ENCODE peak calls at places on chromosomes 12 and 14, in seven cellular contexts. W is epithelial cell of esophagus, L is foreskin keratinocyte, R is progenitor cell of endocrine pancreas, O is pancreas, X is fibroblast of mammary gland, P is HFF-Myc. U is an unnamed sample.

GRCh38 chr12:43501705-43502104 is 50.3 kb downstream of the ADAMTS20 start:
- DNase-seq in O (no peak), R (no peak), X (peak), L (peak), W (peak), P (peak), U (no peak)

GRCh38 chr12:115709410-115710065 is 568.0 kb downstream of the MED13L start:
- DNase-seq in L (no peak), R (no peak), O (peak), P (no peak), W (no peak), X (peak), U (no peak)

GRCh38 chr14:43041976-43042375 is 1435.3 kb downstream of the LRFN5 start:
- DNase-seq in O (no peak), X (no peak), L (no peak), P (no peak), R (no peak), W (no peak), U (no peak)

GRCh38 chr12:110355080-110355479 is 48.4 kb downstream of the ANAPC7 start:
- DNase-seq in X (no peak), R (no peak), W (peak), L (peak), P (no peak), O (no peak), U (no peak)

GRCh38 chr12:101172316-101172715 is 37.7 kb downstream of the SLC5A8 start:
- DNase-seq in P (no peak), W (peak), X (peak), L (no peak), R (no peak), O (no peak), U (no peak)

GRCh38 chr14:21089271-21089670 is 9.2 kb downstream of the ZNF219 start:
- DNase-seq in R (no peak), L (no peak), O (no peak), X (no peak), W (no peak), P (no peak), U (peak)

GRCh38 chr14:75539562-75540478 is 17.6 kb downstream of the BATF start:
- DNase-seq in X (no peak), P (no peak), O (no peak), R (no peak), W (no peak), L (no peak), U (no peak)

GRCh38 chr12:57435288-57435687 is 704 bp downstream of the INHBC start:
- DNase-seq in P (no peak), L (no peak), O (no peak), R (no peak), W (no peak), X (no peak), U (no peak)

GRCh38 chr12:49637401-49637800 is 14.0 kb downstream of the PRPF40B start:
- DNase-seq in R (no peak), W (no peak), P (no peak), L (no peak), X (no peak), O (no peak), U (no peak)

GRCh38 chr12:100926669-100927248 is 132.2 kb downstream of the ANO4 start:
- DNase-seq in O (peak), X (peak), P (peak), L (peak), W (peak), R (peak), U (no peak)

DNA sequence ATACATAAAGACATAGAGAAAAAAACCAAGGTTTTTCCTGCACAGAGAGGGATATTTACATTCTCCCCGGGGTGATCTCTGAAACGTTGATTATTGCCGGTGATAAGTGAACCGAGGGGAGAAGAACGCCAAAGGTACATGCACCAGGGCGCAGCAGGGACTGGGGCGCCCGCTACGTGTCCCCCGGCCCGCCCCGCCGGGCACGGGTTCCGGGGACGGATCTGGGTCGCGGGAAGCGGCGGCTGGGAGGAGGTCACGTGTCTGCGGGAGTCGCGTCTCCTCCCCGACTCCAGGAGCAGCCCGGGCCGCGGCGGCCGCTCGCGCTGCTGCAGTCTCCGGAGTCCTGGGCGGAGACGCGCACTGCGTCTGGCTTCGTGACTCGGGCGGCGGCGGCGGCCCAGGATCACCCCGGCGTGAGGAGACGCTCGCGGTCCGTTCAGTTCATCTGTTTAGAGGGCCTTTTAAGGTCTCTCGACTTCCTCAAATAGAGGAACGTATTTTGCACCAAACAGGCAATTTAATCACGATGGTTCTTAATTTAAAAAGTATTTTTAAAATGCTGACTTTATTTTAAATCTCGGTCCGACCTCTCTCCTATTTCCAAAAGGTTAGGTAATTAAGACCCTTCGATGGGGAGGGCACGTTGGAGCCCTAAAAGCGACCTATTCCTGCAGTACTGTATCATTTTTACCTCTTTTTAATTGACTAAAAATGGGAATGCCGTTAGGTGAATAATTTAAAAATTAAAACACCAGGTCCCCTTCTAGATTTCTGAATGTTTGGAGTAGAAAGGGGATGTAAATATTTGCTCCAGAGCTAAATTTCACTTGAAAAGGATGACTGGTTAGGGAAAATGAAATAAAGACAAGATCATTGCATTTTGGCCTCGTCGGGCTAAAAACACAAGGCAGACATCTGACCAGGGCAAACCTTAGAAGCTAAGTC is 1.8 kb upstream of the BHLHE41 start:
- DNase-seq in L (peak), P (no peak), X (peak), W (peak), R (peak), O (peak), U (peak)
- TF ChIP-seq CTCF in L (peak), P (no peak), X (no peak), W (no peak), R (no peak), O (no peak), U (no peak)

GRCh38 chr12:3496964-3497363 is 6.0 kb downstream of the PRMT8 start:
- DNase-seq in W (peak), R (no peak), P (no peak), O (peak), X (no peak), L (peak), U (no peak)
- TF ChIP-seq CTCF in W (peak), R (peak), P (no peak), O (no peak), X (no peak), L (peak), U (no peak)

DNA sequence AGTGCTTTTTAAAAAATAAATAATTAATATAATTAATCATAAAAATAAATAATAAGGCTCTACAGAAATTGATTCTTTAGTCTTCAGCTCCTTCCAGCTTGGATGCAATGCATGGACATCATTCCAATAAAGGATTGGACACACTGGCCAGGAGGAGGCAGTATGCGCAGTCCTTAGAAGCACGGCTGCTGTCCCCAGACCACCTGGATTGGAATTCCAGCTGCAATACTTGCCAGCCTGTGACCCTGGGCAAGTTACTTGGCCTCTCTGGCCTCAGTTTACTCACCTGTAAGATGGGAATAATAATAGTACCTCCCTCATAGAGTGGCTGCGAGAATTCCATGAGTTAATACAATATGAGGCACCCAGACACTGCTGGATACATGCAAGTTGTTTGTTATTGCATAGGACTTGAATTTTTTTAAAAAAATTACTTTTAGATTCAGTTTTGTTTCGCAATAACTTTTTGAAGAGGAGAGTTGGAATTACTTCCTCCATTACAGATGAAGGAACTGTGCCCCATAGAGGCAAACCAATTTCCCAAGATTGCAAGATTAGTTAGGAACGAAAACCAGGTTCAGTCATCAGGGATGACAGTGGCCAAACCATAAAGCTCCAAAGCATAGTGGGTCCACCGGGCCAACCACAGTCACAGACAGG is 12.2 kb downstream of the RPH3A start:
- DNase-seq in O (no peak), W (no peak), L (no peak), P (no peak), X (no peak), R (no peak), U (no peak)
- TF ChIP-seq CTCF in O (no peak), W (no peak), L (no peak), P (no peak), X (no peak), R (no peak), U (no peak)

DNA sequence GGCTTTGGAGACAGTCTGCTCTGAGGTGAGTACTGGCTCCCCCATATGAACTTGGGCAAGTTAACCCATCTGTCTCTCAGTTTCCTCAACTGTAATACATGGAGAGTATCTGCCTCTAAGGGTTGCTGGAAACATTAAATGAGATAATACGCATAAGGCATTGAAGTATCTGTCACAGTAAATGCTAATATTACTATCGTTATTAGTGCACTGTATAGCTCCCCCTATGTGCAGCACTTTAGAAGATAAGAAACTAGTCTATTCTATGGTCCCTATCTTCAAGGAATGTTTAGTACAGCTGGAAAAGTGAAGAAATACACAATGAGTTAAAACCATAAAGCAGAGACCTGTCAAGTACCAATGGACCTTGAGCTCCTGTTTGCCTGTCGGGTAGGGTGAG is 51.7 kb upstream of the CFL2 start:
- DNase-seq in X (no peak), W (no peak), L (no peak), O (no peak), P (no peak), R (no peak), U (no peak)
- TF ChIP-seq CTCF in X (peak), W (no peak), L (peak), O (no peak), P (peak), R (peak), U (peak)

DNA sequence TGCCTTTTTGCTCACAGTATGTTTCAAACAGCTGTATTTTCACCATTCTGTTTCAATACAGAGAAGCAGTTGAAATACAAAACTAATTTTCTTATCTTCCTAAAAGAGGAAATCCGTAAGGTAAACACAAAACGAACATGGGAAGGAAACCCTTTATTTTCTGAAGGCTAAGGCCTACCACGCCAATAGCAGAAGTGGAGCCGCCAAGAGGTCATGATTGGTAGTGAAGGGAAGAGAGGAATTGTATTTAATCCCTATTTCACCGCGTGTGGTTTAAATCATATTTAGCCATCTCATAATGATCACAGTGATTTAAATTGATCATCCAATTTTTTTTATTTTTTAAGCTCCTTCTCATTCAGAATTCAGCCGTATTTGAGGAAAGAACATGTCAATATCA is 398.2 kb downstream of the PRKD1 start:
- DNase-seq in P (no peak), W (peak), L (no peak), X (peak), R (no peak), O (no peak), U (no peak)
- TF ChIP-seq CTCF in P (peak), W (peak), L (peak), X (peak), R (peak), O (no peak), U (peak)

GRCh38 chr14:104827173-104828055 is 26.5 kb downstream of the ZBTB42 start:
- DNase-seq in W (peak), P (no peak), L (peak), R (peak), O (peak), X (peak), U (peak)
- TF ChIP-seq CTCF in W (peak), P (peak), L (peak), R (peak), O (peak), X (peak), U (peak)

GRCh38 chr14:102557434-102558226 is 34.8 kb upstream of the RCOR1 start:
- DNase-seq in W (peak), X (no peak), R (no peak), P (no peak), L (peak), O (no peak), U (no peak)
- TF ChIP-seq CTCF in W (no peak), X (no peak), R (no peak), P (no peak), L (no peak), O (no peak), U (no peak)